ENCODE peak calls at places on chromosomes 7 and 10, in six cellular contexts. U is SK-N-SH; T is IMR-90; P is endodermal cell; V is aorta; D is CD4-positive, CD25-positive, alpha-beta regulatory T cell. W is an unnamed sample. For H3K4me1 and H3K36me3, the result is how much of the 10 kb centered on the place peaks cover.

GRCh38 chr10:95188593-95188992 is 5.4 kb upstream of the ACSM6 start:
- DNase-seq in U (no peak), T (no peak), P (no peak), V (no peak), D (no peak), W (no peak)

GRCh38 chr7:2521952-2522591 is 2.5 kb downstream of the LFNG start:
- DNase-seq in U (no peak), T (no peak), P (peak), V (no peak), D (peak), W (peak)

GRCh38 chr10:44618910-44619309 is 234.0 kb upstream of the CXCL12 start:
- DNase-seq in U (no peak), T (no peak), P (no peak), V (no peak), D (no peak), W (no peak)

GRCh38 chr7:130329466-130329865 is 15.2 kb upstream of the CPA5 start:
- DNase-seq in U (no peak), T (no peak), P (no peak), V (no peak), D (no peak), W (no peak)

GRCh38 chr10:106392781-106393180 is 771.7 kb downstream of the SORCS1 start:
- DNase-seq in U (no peak), T (no peak), P (peak), V (no peak), D (no peak), W (peak)

GRCh38 chr7:140003913-140004382 is 58.8 kb downstream of the PARP12 start:
- DNase-seq in U (peak), T (peak), P (peak), V (no peak), D (peak), W (no peak)

GRCh38 chr10:76311752-76312699 is 880.6 kb downstream of the LRMDA start:
- DNase-seq in U (peak), T (no peak), P (peak), V (no peak), D (peak), W (peak)

GRCh38 chr10:53690556-53691240 is 918.1 kb upstream of the MBL2 start:
- DNase-seq in U (peak), T (no peak), P (no peak), V (no peak), D (no peak), W (no peak)

GRCh38 chr7:45451636-45452035 is 122.5 kb upstream of the ADCY1 start:
- DNase-seq in U (no peak), T (no peak), P (no peak), V (no peak), D (no peak), W (no peak)

GRCh38 chr7:139720705-139721231 is 57.0 kb downstream of the HIPK2 start:
- DNase-seq in U (no peak), T (peak), P (peak), V (peak), D (peak), W (no peak)

GRCh38 chr10:103679096-103679790 is 176.1 kb downstream of the SH3PXD2A start:
- DNase-seq in U (no peak), T (peak), P (no peak), V (no peak), D (no peak), W (no peak)

GRCh38 chr10:104333037-104333727 is 5.1 kb downstream of the ITPRIP start:
- DNase-seq in U (peak), T (no peak), P (peak), V (no peak), D (peak), W (peak)

GRCh38 chr10:19819419-19820033 is 3.3 kb downstream of the PLXDC2 start:
- DNase-seq in U (peak), T (peak), P (no peak), V (no peak), D (peak), W (peak)

GRCh38 chr10:31121797-31122586 is 90.3 kb upstream of the ZNF438 start:
- DNase-seq in U (no peak), T (peak), P (no peak), V (no peak), D (no peak), W (no peak)

GRCh38 chr10:128268015-128268722 is 141.9 kb upstream of the MKI67 start:
- DNase-seq in U (peak), T (no peak), P (peak), V (no peak), D (no peak), W (no peak)

GRCh38 chr7:92425311-92425947 is 21.9 kb upstream of the GATAD1 start:
- DNase-seq in U (no peak), T (no peak), P (peak), V (no peak), D (peak), W (no peak)

GRCh38 chr7:10973942-10974716 is 457 bp downstream of the PHF14 start:
- DNase-seq in U (peak), T (peak), P (peak), V (peak), D (peak), W (peak)

GRCh38 chr10:93757136-93757535 is 600 bp upstream of the LGI1 start:
- DNase-seq in U (no peak), T (no peak), P (peak), V (peak), D (no peak), W (no peak)

GRCh38 chr10:69864321-69864720 is 62.6 kb downstream of the COL13A1 start:
- DNase-seq in U (no peak), T (peak), P (no peak), V (no peak), D (no peak), W (no peak)

GRCh38 chr7:139494835-139495568 is 11.5 kb upstream of the KLRG2 start:
- DNase-seq in U (no peak), T (no peak), P (no peak), V (no peak), D (peak), W (no peak)

GRCh38 chr10:29924436-29924835 is 134.9 kb downstream of the JCAD start:
- DNase-seq in U (no peak), T (no peak), P (no peak), V (no peak), D (no peak), W (no peak)

GRCh38 chr10:29922226-29922625 is 137.2 kb downstream of the JCAD start:
- DNase-seq in U (no peak), T (no peak), P (no peak), V (no peak), D (no peak), W (no peak)

GRCh38 chr10:29922904-29923303 is 136.5 kb downstream of the JCAD start:
- DNase-seq in U (no peak), T (no peak), P (peak), V (no peak), D (no peak), W (no peak)

GRCh38 chr10:29925771-29926345 is 133.5 kb downstream of the JCAD start:
- DNase-seq in U (no peak), T (no peak), P (no peak), V (no peak), D (no peak), W (no peak)

DNA sequence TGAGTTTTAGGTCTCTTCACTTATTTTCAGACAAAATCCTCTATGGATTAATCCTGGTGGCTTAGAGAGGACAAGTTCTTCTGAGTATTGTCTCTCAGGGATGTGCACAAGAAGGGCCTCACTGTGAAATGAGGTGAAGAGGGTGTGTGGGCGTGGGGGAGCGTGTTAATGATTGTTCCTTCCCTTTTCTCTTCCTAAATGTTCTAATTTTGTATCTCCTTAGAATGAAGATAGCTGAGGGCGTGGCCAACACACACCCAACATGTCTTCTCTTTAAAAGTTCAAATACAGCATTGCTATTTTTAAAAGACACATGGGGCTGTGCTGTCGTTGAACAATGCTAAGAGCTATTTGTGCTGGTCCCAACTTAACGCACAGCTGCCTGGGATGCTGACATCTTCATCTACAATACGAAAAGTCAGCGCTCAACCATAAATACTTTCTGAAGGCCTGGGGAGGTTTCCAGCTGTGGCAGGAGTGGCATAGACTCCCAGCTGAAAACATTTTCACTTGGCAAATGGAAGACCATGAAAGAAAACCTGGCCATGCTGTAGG is 135.9 kb downstream of the JCAD start:
- DNase-seq in U (no peak), T (no peak), P (no peak), V (no peak), D (no peak), W (no peak)
- H3K4me1 ChIP-seq in U (under half), T (under half), P (under half), V (under half), D (under half), W (under half)

GRCh38 chr7:51827641-51828040 is 511.0 kb upstream of the COBL start:
- DNase-seq in U (no peak), T (no peak), P (no peak), V (no peak), D (no peak), W (no peak)

GRCh38 chr7:51823437-51823836 is 506.8 kb upstream of the COBL start:
- DNase-seq in U (no peak), T (no peak), P (no peak), V (no peak), D (no peak), W (no peak)

DNA sequence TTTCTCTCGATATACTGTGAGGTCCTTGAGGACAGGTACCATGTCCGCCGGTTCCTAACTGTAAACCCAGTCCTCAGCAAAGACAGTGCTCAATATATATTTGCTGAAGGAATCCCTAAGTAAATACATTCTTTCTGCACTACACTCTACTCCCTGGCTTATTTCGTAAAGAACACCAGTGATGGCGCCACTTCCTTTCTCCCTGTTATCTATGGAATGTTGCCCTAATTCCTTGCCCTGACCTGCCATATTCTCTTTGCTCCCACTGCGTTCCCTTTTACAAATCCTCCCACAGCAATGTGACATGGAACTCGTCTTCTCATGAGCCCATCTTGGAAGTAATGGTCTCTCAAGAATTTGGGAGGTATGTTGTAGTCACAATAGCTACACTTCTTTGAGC is 507.4 kb upstream of the COBL start:
- DNase-seq in U (no peak), T (no peak), P (no peak), V (no peak), D (no peak), W (no peak)
- H3K36me3 ChIP-seq in U (under half), T (under half), P (under half), V (under half), D (under half), W (under half)

DNA sequence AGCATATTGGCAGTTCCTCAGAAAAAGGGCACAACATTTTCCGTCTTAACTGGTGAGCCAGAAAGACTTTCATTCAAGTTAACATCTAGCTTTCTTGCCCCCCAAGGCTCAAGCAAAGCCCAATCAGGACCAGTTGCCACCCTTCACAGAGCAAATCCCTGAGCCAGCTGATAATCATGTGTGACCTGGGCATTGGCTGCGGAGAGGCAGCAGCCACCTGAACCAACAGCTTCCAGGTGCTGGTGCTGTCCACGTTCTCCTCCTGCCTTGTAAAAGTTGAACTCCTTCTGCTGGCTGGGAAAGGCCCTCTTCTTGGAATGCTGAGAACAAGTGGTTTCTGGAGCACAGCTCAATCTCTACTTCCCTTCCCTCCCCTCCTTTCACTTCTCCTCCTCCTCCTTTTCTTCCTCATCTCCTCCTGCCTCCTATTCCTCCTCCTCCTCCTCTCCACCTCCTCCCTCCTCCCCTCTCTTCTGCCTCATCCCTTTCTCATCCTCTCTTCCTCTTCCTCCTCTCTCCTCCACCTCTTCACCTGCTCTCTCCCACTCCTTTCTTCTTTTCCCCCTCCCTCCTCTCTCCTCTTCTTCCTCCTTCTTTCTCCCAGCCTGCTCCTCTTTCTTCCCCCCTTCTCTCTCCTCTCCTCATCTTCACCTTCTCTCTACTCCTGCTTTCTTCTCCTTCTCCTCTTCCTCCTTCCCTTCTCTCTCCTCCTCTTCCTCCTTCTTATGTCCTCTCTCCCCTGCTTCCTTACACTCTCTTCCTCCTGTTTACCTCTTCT is 140.6 kb downstream of the JCAD start:
- DNase-seq in U (no peak), T (no peak), P (no peak), V (no peak), D (no peak), W (no peak)
- H3K4me3 ChIP-seq in U (no peak), T (no peak), P (no peak), V (no peak), D (no peak), W (no peak)

DNA sequence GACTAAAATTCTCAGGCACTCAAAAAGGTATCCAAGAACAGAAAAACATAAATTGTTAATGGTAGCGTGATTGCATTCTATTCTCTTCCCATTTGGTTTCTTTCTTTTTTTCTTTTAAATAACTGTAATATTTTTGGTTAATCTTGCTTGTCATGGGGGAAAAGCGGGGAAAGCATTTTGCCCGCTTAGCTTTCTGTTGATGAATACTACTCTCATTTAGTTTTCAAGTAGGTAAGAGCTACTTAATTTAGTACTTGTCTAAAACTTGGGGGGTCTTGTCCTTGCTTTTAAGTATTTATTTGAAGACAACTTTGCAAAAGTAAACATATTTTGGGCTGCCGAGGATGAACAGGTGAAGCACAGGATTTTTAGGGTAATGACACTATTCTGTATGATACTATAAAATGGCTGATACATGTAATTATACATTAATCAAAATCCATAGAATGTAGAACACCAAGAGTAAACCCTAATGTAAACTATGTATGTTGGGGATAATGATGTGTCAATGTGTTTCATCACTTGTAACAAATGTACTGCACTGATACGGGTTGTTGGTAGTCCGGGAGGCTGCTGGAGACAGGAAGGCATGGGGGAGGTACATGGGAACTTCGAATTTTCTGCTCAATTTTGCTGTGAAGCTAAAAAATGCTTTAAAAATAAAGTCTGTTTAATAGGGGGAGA is 1.7 kb downstream of the TES start:
- DNase-seq in U (no peak), T (peak), P (no peak), V (no peak), D (no peak), W (no peak)
- H3K4me1 ChIP-seq in U (under half), T (under half), P (under half), V (under half), D (half or more), W (half or more)

GRCh38 chr7:158732483-158733219 is 28.0 kb upstream of the NCAPG2 start:
- DNase-seq in U (peak), T (no peak), P (no peak), V (no peak), D (no peak), W (no peak)
- H3K36me3 ChIP-seq in U (under half), T (under half), P (half or more), V (under half), D (half or more), W (half or more)

DNA sequence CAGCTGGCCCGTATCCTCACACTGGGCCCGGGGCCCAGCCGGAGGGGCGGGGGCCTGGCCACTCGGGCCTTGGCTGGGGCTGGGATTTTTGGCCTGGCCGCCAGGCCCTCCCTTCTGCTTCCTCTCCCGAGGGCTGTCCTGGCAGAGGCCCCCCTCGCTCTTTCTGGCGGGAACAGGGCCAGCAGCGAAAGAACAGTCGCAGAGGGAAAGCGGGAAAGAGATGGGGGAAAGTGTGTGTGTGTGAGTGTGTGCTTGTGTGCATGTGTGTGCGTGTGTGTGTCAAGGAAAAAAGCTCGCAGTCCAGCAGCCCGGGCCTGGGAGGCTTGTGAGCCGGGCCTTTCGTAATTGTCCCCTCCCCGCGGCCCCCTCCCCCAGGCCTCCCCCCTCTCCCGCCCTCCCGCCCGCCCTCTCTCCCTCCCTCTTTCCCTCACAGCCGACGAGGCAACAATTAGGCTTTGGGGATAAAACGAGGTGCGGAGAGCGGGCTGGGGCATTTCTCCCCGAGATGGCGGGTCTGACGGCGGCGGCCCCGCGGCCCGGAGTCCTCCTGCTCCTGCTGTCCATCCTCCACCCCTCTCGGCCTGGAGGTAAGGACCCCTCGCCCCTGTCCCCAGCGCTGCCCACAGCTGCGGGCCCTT is at the start of gene ELN:
- DNase-seq in U (peak), T (peak), P (peak), V (peak), D (no peak), W (peak)
- H3K4me3 ChIP-seq in U (peak), T (peak), P (no peak), V (peak), D (no peak), W (peak)

GRCh38 chr7:99098824-99099498 is 44.9 kb downstream of the SMURF1 start:
- DNase-seq in U (no peak), T (no peak), P (no peak), V (no peak), D (no peak), W (no peak)
- H3K4me1 ChIP-seq in U (under half), T (under half), P (under half), V (under half), D (under half), W (under half)

GRCh38 chr7:50372921-50373320 is 68.4 kb downstream of the IKZF1 start:
- DNase-seq in U (no peak), T (no peak), P (no peak), V (no peak), D (no peak), W (no peak)
- H3K36me3 ChIP-seq in U (under half), T (under half), P (under half), V (under half), D (half or more), W (under half)

DNA sequence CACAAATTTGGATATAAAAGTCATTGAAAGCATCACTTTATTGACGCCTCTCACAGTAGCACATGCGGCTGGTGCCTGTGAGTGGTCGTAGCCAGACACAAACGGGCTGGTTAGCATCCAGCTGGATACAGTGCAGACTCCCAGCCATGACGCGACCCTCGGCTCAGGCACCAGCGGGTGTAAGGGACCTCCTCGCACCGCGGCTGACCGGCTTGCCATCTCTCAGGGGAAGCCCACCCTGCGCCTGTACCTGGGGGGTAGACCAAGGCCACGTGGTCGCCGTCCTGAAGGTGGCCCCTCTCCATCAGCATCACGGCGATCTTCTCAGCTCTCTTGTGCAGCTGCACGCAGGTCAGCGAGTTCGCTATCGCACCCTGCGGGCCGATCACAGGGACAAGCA is 213.8 kb downstream of the ZMYND11 start:
- DNase-seq in U (no peak), T (no peak), P (peak), V (no peak), D (no peak), W (no peak)
- H3K4me3 ChIP-seq in U (no peak), T (no peak), P (no peak), V (no peak), D (no peak), W (no peak)

W was measured in heart left ventricle.